ENCODE peak calls at places on chromosome 2, in eight cellular contexts. One of them, this sample, is unnamed.

GRCh38 chr2:236876642-236877041 is 209.0 kb upstream of the COPS8 start:
- DNase-seq in Peyer's patch: no peak
- DNase-seq in GM03348: no peak
- DNase-seq in NCI-H446 treated with DMSO at 0.1 percent for 48 hours: no peak
- DNase-seq in posterior vena cava: no peak
- DNase-seq in right cardiac atrium: no peak
- DNase-seq in PC-3: no peak
- DNase-seq in neural crest cell: no peak
- DNase-seq in this sample: no peak

GRCh38 chr2:70596293-70596692 is 42.7 kb upstream of the TGFA start:
- DNase-seq in Peyer's patch: no peak
- DNase-seq in GM03348: no peak
- DNase-seq in NCI-H446 treated with DMSO at 0.1 percent for 48 hours: no peak
- DNase-seq in posterior vena cava: no peak
- DNase-seq in right cardiac atrium: no peak
- DNase-seq in PC-3: peak; percentile 91
- DNase-seq in neural crest cell: no peak
- DNase-seq in this sample: no peak

GRCh38 chr2:106232633-106233032 is 38.5 kb upstream of the UXS1 start:
- DNase-seq in Peyer's patch: no peak
- DNase-seq in GM03348: no peak
- DNase-seq in NCI-H446 treated with DMSO at 0.1 percent for 48 hours: no peak
- DNase-seq in posterior vena cava: no peak
- DNase-seq in right cardiac atrium: peak; percentile 26
- DNase-seq in PC-3: no peak
- DNase-seq in neural crest cell: no peak
- DNase-seq in this sample: no peak

GRCh38 chr2:20291106-20291564 is 59.5 kb downstream of the PUM2 start:
- DNase-seq in Peyer's patch: peak; percentile 53
- DNase-seq in GM03348: peak; percentile 89
- DNase-seq in NCI-H446 treated with DMSO at 0.1 percent for 48 hours: peak; percentile 48
- DNase-seq in posterior vena cava: no peak
- DNase-seq in right cardiac atrium: no peak
- DNase-seq in PC-3: peak; percentile 93
- DNase-seq in neural crest cell: peak; percentile 61
- DNase-seq in this sample: peak; percentile 41

GRCh38 chr2:132439703-132440398 is 23.2 kb downstream of the GPR39 start:
- DNase-seq in Peyer's patch: no peak
- DNase-seq in GM03348: no peak
- DNase-seq in NCI-H446 treated with DMSO at 0.1 percent for 48 hours: no peak
- DNase-seq in posterior vena cava: no peak
- DNase-seq in right cardiac atrium: no peak
- DNase-seq in PC-3: peak; percentile 87
- DNase-seq in neural crest cell: no peak
- DNase-seq in this sample: no peak

GRCh38 chr2:238259085-238260020 is 19.5 kb upstream of the HES6 start:
- DNase-seq in Peyer's patch: no peak
- DNase-seq in GM03348: no peak
- DNase-seq in NCI-H446 treated with DMSO at 0.1 percent for 48 hours: no peak
- DNase-seq in posterior vena cava: peak; percentile 77
- DNase-seq in right cardiac atrium: no peak
- DNase-seq in PC-3: peak; percentile 22
- DNase-seq in neural crest cell: no peak
- DNase-seq in this sample: peak; percentile 59

GRCh38 chr2:208320686-208321085 is 54.6 kb downstream of the PIKFYVE start:
- DNase-seq in Peyer's patch: no peak
- DNase-seq in GM03348: peak; percentile 61
- DNase-seq in NCI-H446 treated with DMSO at 0.1 percent for 48 hours: no peak
- DNase-seq in posterior vena cava: peak; percentile 86
- DNase-seq in right cardiac atrium: peak; percentile 49
- DNase-seq in PC-3: no peak
- DNase-seq in neural crest cell: no peak
- DNase-seq in this sample: no peak

GRCh38 chr2:225766431-225766830 is 366.9 kb downstream of the NYAP2 start:
- DNase-seq in Peyer's patch: no peak
- DNase-seq in GM03348: no peak
- DNase-seq in NCI-H446 treated with DMSO at 0.1 percent for 48 hours: no peak
- DNase-seq in posterior vena cava: no peak
- DNase-seq in right cardiac atrium: no peak
- DNase-seq in PC-3: no peak
- DNase-seq in neural crest cell: no peak
- DNase-seq in this sample: no peak

GRCh38 chr2:224584768-224585204 is 377 bp downstream of the CUL3 start:
- DNase-seq in Peyer's patch: peak; percentile 75
- DNase-seq in GM03348: peak; percentile 61
- DNase-seq in NCI-H446 treated with DMSO at 0.1 percent for 48 hours: no peak
- DNase-seq in posterior vena cava: peak; percentile 88
- DNase-seq in right cardiac atrium: peak; percentile 59
- DNase-seq in PC-3: peak; percentile 32
- DNase-seq in neural crest cell: peak; percentile 36
- DNase-seq in this sample: peak; percentile 34

GRCh38 chr2:37472959-37473358 is 128.5 kb downstream of the QPCT start:
- DNase-seq in Peyer's patch: no peak
- DNase-seq in GM03348: peak; percentile 62
- DNase-seq in NCI-H446 treated with DMSO at 0.1 percent for 48 hours: peak; percentile 77
- DNase-seq in posterior vena cava: no peak
- DNase-seq in right cardiac atrium: peak; percentile 31
- DNase-seq in PC-3: peak; percentile 92
- DNase-seq in neural crest cell: no peak
- DNase-seq in this sample: no peak

GRCh38 chr2:205563646-205564045 is 118.7 kb upstream of the NRP2 start:
- DNase-seq in Peyer's patch: no peak
- DNase-seq in GM03348: no peak
- DNase-seq in NCI-H446 treated with DMSO at 0.1 percent for 48 hours: no peak
- DNase-seq in posterior vena cava: no peak
- DNase-seq in right cardiac atrium: no peak
- DNase-seq in PC-3: peak; percentile 41
- DNase-seq in neural crest cell: no peak
- DNase-seq in this sample: no peak

GRCh38 chr2:82355622-82356021 is 2051.1 kb upstream of the LRRTM1 start:
- DNase-seq in Peyer's patch: no peak
- DNase-seq in GM03348: no peak
- DNase-seq in NCI-H446 treated with DMSO at 0.1 percent for 48 hours: no peak
- DNase-seq in posterior vena cava: no peak
- DNase-seq in right cardiac atrium: no peak
- DNase-seq in PC-3: no peak
- DNase-seq in neural crest cell: no peak
- DNase-seq in this sample: no peak

GRCh38 chr2:220167956-220168355 is 540.5 kb downstream of the SLC4A3 start:
- DNase-seq in Peyer's patch: no peak
- DNase-seq in GM03348: no peak
- DNase-seq in NCI-H446 treated with DMSO at 0.1 percent for 48 hours: no peak
- DNase-seq in posterior vena cava: no peak
- DNase-seq in right cardiac atrium: no peak
- DNase-seq in PC-3: peak; percentile 70
- DNase-seq in neural crest cell: no peak
- DNase-seq in this sample: no peak

GRCh38 chr2:189444322-189444721 is 3.0 kb downstream of the WDR75 start:
- DNase-seq in Peyer's patch: no peak
- DNase-seq in GM03348: no peak
- DNase-seq in NCI-H446 treated with DMSO at 0.1 percent for 48 hours: no peak
- DNase-seq in posterior vena cava: no peak
- DNase-seq in right cardiac atrium: no peak
- DNase-seq in PC-3: no peak
- DNase-seq in neural crest cell: no peak
- DNase-seq in this sample: no peak

GRCh38 chr2:44920751-44921150 is 20.8 kb upstream of the SIX3 start:
- DNase-seq in Peyer's patch: no peak
- DNase-seq in GM03348: no peak
- DNase-seq in NCI-H446 treated with DMSO at 0.1 percent for 48 hours: no peak
- DNase-seq in posterior vena cava: no peak
- DNase-seq in right cardiac atrium: no peak
- DNase-seq in PC-3: no peak
- DNase-seq in neural crest cell: no peak
- DNase-seq in this sample: no peak

GRCh38 chr2:15943914-15944313 is 3.6 kb downstream of the MYCN start:
- DNase-seq in Peyer's patch: no peak
- DNase-seq in GM03348: no peak
- DNase-seq in NCI-H446 treated with DMSO at 0.1 percent for 48 hours: peak; percentile 42
- DNase-seq in posterior vena cava: no peak
- DNase-seq in right cardiac atrium: no peak
- DNase-seq in PC-3: no peak
- DNase-seq in neural crest cell: no peak
- DNase-seq in this sample: peak; percentile 39

GRCh38 chr2:53202063-53202462 is 565.5 kb upstream of the CHAC2 start:
- DNase-seq in Peyer's patch: no peak
- DNase-seq in GM03348: peak; percentile 46
- DNase-seq in NCI-H446 treated with DMSO at 0.1 percent for 48 hours: peak; percentile 74
- DNase-seq in posterior vena cava: no peak
- DNase-seq in right cardiac atrium: no peak
- DNase-seq in PC-3: peak; percentile 95
- DNase-seq in neural crest cell: no peak
- DNase-seq in this sample: no peak

GRCh38 chr2:71941731-71942575 is 205.7 kb downstream of the CYP26B1 start:
- DNase-seq in Peyer's patch: no peak
- DNase-seq in GM03348: peak; percentile 14
- DNase-seq in NCI-H446 treated with DMSO at 0.1 percent for 48 hours: no peak
- DNase-seq in posterior vena cava: peak; percentile 28
- DNase-seq in right cardiac atrium: peak; percentile 65
- DNase-seq in PC-3: no peak
- DNase-seq in neural crest cell: no peak
- DNase-seq in this sample: no peak

GRCh38 chr2:231348173-231348572 is 47.3 kb upstream of the B3GNT7 start:
- DNase-seq in Peyer's patch: no peak
- DNase-seq in GM03348: no peak
- DNase-seq in NCI-H446 treated with DMSO at 0.1 percent for 48 hours: no peak
- DNase-seq in posterior vena cava: no peak
- DNase-seq in right cardiac atrium: no peak
- DNase-seq in PC-3: no peak
- DNase-seq in neural crest cell: no peak
- DNase-seq in this sample: no peak

GRCh38 chr2:144513388-144514100 is 6.4 kb downstream of the ZEB2 start:
- DNase-seq in Peyer's patch: no peak
- DNase-seq in GM03348: no peak
- DNase-seq in NCI-H446 treated with DMSO at 0.1 percent for 48 hours: no peak
- DNase-seq in posterior vena cava: no peak
- DNase-seq in right cardiac atrium: peak; percentile 31
- DNase-seq in PC-3: no peak
- DNase-seq in neural crest cell: no peak
- DNase-seq in this sample: no peak

GRCh38 chr2:150426315-150426714 is 61.2 kb downstream of the RND3 start:
- DNase-seq in Peyer's patch: no peak
- DNase-seq in GM03348: no peak
- DNase-seq in NCI-H446 treated with DMSO at 0.1 percent for 48 hours: no peak
- DNase-seq in posterior vena cava: no peak
- DNase-seq in right cardiac atrium: no peak
- DNase-seq in PC-3: peak; percentile 39
- DNase-seq in neural crest cell: no peak
- DNase-seq in this sample: no peak

GRCh38 chr2:18788590-18788989 is 199.2 kb upstream of the NT5C1B start:
- DNase-seq in Peyer's patch: no peak
- DNase-seq in GM03348: no peak
- DNase-seq in NCI-H446 treated with DMSO at 0.1 percent for 48 hours: no peak
- DNase-seq in posterior vena cava: no peak
- DNase-seq in right cardiac atrium: peak; percentile 58
- DNase-seq in PC-3: no peak
- DNase-seq in neural crest cell: no peak
- DNase-seq in this sample: no peak

GRCh38 chr2:192194866-192195547 is at the start of gene TMEFF2:
- DNase-seq in Peyer's patch: peak; percentile 56
- DNase-seq in GM03348: peak; percentile 89
- DNase-seq in NCI-H446 treated with DMSO at 0.1 percent for 48 hours: peak; percentile 87
- DNase-seq in posterior vena cava: peak; percentile 84
- DNase-seq in right cardiac atrium: peak; percentile 78
- DNase-seq in PC-3: peak; percentile 43
- DNase-seq in neural crest cell: peak; percentile 88
- DNase-seq in this sample: peak; percentile 36